ENCODE peak calls at places on chromosomes 3 and 15, in four cellular contexts. D is endodermal cell, B is lung, X is IMR-90. L is an unnamed sample.

GRCh38 chr3:101928890-101929289 is 79.6 kb downstream of the NFKBIZ start:
- DNase-seq in D (no peak), B (no peak), X (peak), L (peak)

GRCh38 chr15:70195808-70196304 is 98.1 kb upstream of the TLE3 start:
- DNase-seq in D (no peak), B (peak), X (peak), L (peak)

GRCh38 chr3:128423525-128424147 is 43.1 kb downstream of the DNAJB8 start:
- DNase-seq in D (no peak), B (no peak), X (no peak), L (no peak)

GRCh38 chr15:68352401-68353062 is 75.0 kb downstream of the FEM1B start:
- DNase-seq in D (no peak), B (no peak), X (peak), L (peak)

GRCh38 chr15:28901587-28901980 is 15.8 kb downstream of the APBA2 start:
- DNase-seq in D (no peak), B (no peak), X (no peak), L (no peak)

GRCh38 chr3:133941390-133941789 is 45.7 kb upstream of the RAB6B start:
- DNase-seq in D (peak), B (no peak), X (peak), L (no peak)

GRCh38 chr3:66722675-66723074 is 221.9 kb upstream of the LRIG1 start:
- DNase-seq in D (no peak), B (no peak), X (peak), L (peak)

GRCh38 chr15:57031605-57032004 is 113.2 kb downstream of the TCF12 start:
- DNase-seq in D (peak), B (no peak), X (peak), L (no peak)

GRCh38 chr3:148226246-148226645 is 471.5 kb upstream of the AGTR1 start:
- DNase-seq in D (no peak), B (no peak), X (no peak), L (no peak)

GRCh38 chr3:40718681-40719080 is 193.9 kb downstream of the ZNF621 start:
- DNase-seq in D (no peak), B (no peak), X (no peak), L (no peak)

GRCh38 chr3:53996153-53996861 is 104.6 kb upstream of the SELENOK start:
- DNase-seq in D (peak), B (no peak), X (no peak), L (peak)

GRCh38 chr3:71468311-71469130 is 115.0 kb downstream of the FOXP1 start:
- DNase-seq in D (no peak), B (no peak), X (no peak), L (no peak)

GRCh38 chr15:83871808-83872559 is 218.1 kb downstream of the ADAMTSL3 start:
- DNase-seq in D (no peak), B (no peak), X (peak), L (peak)

GRCh38 chr3:14664170-14664569 is 10.8 kb upstream of the C3orf20 start:
- DNase-seq in D (no peak), B (no peak), X (no peak), L (no peak)

GRCh38 chr3:39065197-39065596 is 13.4 kb downstream of the WDR48 start:
- DNase-seq in D (peak), B (no peak), X (peak), L (peak)

GRCh38 chr15:81297580-81298575 is 26.1 kb downstream of the STARD5 start:
- DNase-seq in D (no peak), B (no peak), X (no peak), L (no peak)

GRCh38 chr15:56428821-56429458 is 36.0 kb downstream of the MNS1 start:
- DNase-seq in D (no peak), B (no peak), X (peak), L (peak)

GRCh38 chr3:185726254-185726967 is 98.4 kb downstream of the IGF2BP2 start:
- DNase-seq in D (no peak), B (no peak), X (no peak), L (no peak)

GRCh38 chr3:169172535-169172934 is 491.0 kb downstream of the MECOM start:
- DNase-seq in D (no peak), B (no peak), X (no peak), L (peak)

GRCh38 chr15:34804776-34805175 is 9.4 kb upstream of the ACTC1 start:
- DNase-seq in D (no peak), B (no peak), X (no peak), L (no peak)

GRCh38 chr15:60479711-60480110 is 769 bp upstream of the ICE2 start:
- DNase-seq in D (no peak), B (no peak), X (no peak), L (no peak)

GRCh38 chr3:42271786-42272185 is 5.8 kb upstream of the CCK start:
- DNase-seq in D (no peak), B (no peak), X (no peak), L (no peak)

GRCh38 chr15:64665179-64665578 is 110.2 kb downstream of the RBPMS2 start:
- DNase-seq in D (no peak), B (no peak), X (no peak), L (no peak)

GRCh38 chr15:98888839-98889479 is 118.6 kb downstream of the PGPEP1L start:
- DNase-seq in D (no peak), B (no peak), X (peak), L (no peak)

GRCh38 chr3:65851827-65852226 is 186.9 kb downstream of the MAGI1 start:
- DNase-seq in D (no peak), B (no peak), X (peak), L (no peak)

GRCh38 chr15:32739522-32739921 is 21.7 kb downstream of the GREM1 start:
- DNase-seq in D (no peak), B (no peak), X (no peak), L (no peak)

GRCh38 chr3:149564079-149564478 is 89.6 kb downstream of the TM4SF4 start:
- DNase-seq in D (no peak), B (no peak), X (peak), L (no peak)
- H3K27ac ChIP-seq in D (no peak), B (no peak), X (no peak), L (no peak)

GRCh38 chr3:174725303-174725702 is 133.8 kb upstream of the NAALADL2 start:
- DNase-seq in D (no peak), B (no peak), X (no peak), L (no peak)

GRCh38 chr3:174716956-174717355 is 142.2 kb upstream of the NAALADL2 start:
- DNase-seq in D (no peak), B (no peak), X (no peak), L (no peak)

GRCh38 chr3:174720717-174721116 is 138.4 kb upstream of the NAALADL2 start:
- DNase-seq in D (no peak), B (no peak), X (no peak), L (no peak)
- TF ChIP-seq CTCF in D (no peak), B (no peak), X (no peak), L (no peak)

GRCh38 chr3:18382760-18383369 is 42.3 kb downstream of the SATB1 start:
- DNase-seq in D (peak), B (no peak), X (no peak), L (no peak)
- H3K27ac ChIP-seq in D (no peak), B (no peak), X (no peak), L (no peak)

GRCh38 chr3:69853033-69853432 is 113.8 kb downstream of the MITF start:
- DNase-seq in D (no peak), B (no peak), X (no peak), L (no peak)

GRCh38 chr3:69850849-69851248 is 111.6 kb downstream of the MITF start:
- DNase-seq in D (no peak), B (no peak), X (no peak), L (no peak)

GRCh38 chr3:69861556-69861955 is 122.3 kb downstream of the MITF start:
- DNase-seq in D (no peak), B (no peak), X (no peak), L (no peak)

GRCh38 chr3:69856965-69857364 is 117.7 kb downstream of the MITF start:
- DNase-seq in D (no peak), B (no peak), X (no peak), L (no peak)

GRCh38 chr3:69855436-69856162 is 116.3 kb downstream of the MITF start:
- DNase-seq in D (no peak), B (no peak), X (peak), L (no peak)
- TF ChIP-seq CTCF in D (peak), B (no peak), X (peak), L (peak)